ENCODE peak calls at places on chromosomes 2 and 18, in seven cellular contexts. J is mesenchymal stem cell, O is neural progenitor cell, C is NT2/D1, T is GM23248, W is fibroblast of lung, G is SK-N-SH. H is an unnamed sample. For H3K4me1, the result is how much of the 10 kb centered on the place peaks cover.

GRCh38 chr2:240707046-240707756 is 15.5 kb downstream of the AQP12A start:
- DNase-seq in J (no peak), O (no peak), C (no peak), T (no peak), W (no peak), G (no peak), H (no peak)

GRCh38 chr2:161418715-161419337 is 2.7 kb downstream of the TBR1 start:
- DNase-seq in J (peak), O (peak), C (no peak), T (peak), W (peak), G (peak), H (peak)

GRCh38 chr2:96099861-96100798 is 16.2 kb downstream of the ADRA2B start:
- DNase-seq in J (no peak), O (no peak), C (no peak), T (no peak), W (no peak), G (peak), H (peak)

GRCh38 chr18:55790296-55790695 is 202.3 kb upstream of the TCF4 start:
- DNase-seq in J (peak), O (no peak), C (no peak), T (peak), W (peak), G (no peak), H (no peak)

GRCh38 chr18:916562-916961 is 11.9 kb downstream of the ADCYAP1 start:
- DNase-seq in J (no peak), O (no peak), C (no peak), T (no peak), W (no peak), G (no peak), H (no peak)

GRCh38 chr2:174522553-174522952 is 35.7 kb upstream of the GPR155 start:
- DNase-seq in J (no peak), O (no peak), C (no peak), T (peak), W (peak), G (peak), H (no peak)

GRCh38 chr2:156331572-156332451 is 709 bp downstream of the NR4A2 start:
- DNase-seq in J (peak), O (peak), C (no peak), T (peak), W (peak), G (peak), H (peak)

GRCh38 chr18:10207682-10208081 is 246.8 kb upstream of the APCDD1 start:
- DNase-seq in J (no peak), O (no peak), C (no peak), T (no peak), W (no peak), G (no peak), H (no peak)

GRCh38 chr2:109348645-109349554 is 219.9 kb downstream of the SH3RF3 start:
- DNase-seq in J (no peak), O (no peak), C (no peak), T (no peak), W (no peak), G (no peak), H (peak)

GRCh38 chr2:199662245-199662644 is 188.7 kb downstream of the FTCDNL1 start:
- DNase-seq in J (no peak), O (peak), C (no peak), T (no peak), W (no peak), G (no peak), H (no peak)

GRCh38 chr2:225177098-225177497 is 134.8 kb upstream of the DOCK10 start:
- DNase-seq in J (peak), O (no peak), C (no peak), T (peak), W (peak), G (no peak), H (no peak)

GRCh38 chr2:102796337-102796736 is 34.5 kb downstream of the TMEM182 start:
- DNase-seq in J (no peak), O (no peak), C (no peak), T (no peak), W (no peak), G (no peak), H (no peak)

GRCh38 chr18:27473359-27473758 is 288.3 kb upstream of the CHST9 start:
- DNase-seq in J (no peak), O (no peak), C (no peak), T (no peak), W (no peak), G (no peak), H (no peak)

GRCh38 chr2:20357588-20358394 is 7.1 kb upstream of the PUM2 start:
- DNase-seq in J (no peak), O (no peak), C (no peak), T (no peak), W (no peak), G (no peak), H (no peak)

GRCh38 chr2:157751462-157752058 is 122.9 kb upstream of the ACVR1C start:
- DNase-seq in J (peak), O (peak), C (peak), T (peak), W (peak), G (no peak), H (peak)

GRCh38 chr2:54940723-54941122 is 109.5 kb downstream of the RTN4 start:
- DNase-seq in J (no peak), O (no peak), C (no peak), T (no peak), W (no peak), G (no peak), H (no peak)

GRCh38 chr2:195538937-195539336 is 118.1 kb upstream of the SLC39A10 start:
- DNase-seq in J (no peak), O (no peak), C (no peak), T (no peak), W (no peak), G (no peak), H (no peak)

GRCh38 chr2:50885948-50886347 is 146.0 kb downstream of the NRXN1 start:
- DNase-seq in J (no peak), O (no peak), C (no peak), T (no peak), W (no peak), G (no peak), H (no peak)

GRCh38 chr2:227503433-227504406 is 31.8 kb downstream of the AGFG1 start:
- DNase-seq in J (peak), O (no peak), C (no peak), T (peak), W (peak), G (no peak), H (no peak)

DNA sequence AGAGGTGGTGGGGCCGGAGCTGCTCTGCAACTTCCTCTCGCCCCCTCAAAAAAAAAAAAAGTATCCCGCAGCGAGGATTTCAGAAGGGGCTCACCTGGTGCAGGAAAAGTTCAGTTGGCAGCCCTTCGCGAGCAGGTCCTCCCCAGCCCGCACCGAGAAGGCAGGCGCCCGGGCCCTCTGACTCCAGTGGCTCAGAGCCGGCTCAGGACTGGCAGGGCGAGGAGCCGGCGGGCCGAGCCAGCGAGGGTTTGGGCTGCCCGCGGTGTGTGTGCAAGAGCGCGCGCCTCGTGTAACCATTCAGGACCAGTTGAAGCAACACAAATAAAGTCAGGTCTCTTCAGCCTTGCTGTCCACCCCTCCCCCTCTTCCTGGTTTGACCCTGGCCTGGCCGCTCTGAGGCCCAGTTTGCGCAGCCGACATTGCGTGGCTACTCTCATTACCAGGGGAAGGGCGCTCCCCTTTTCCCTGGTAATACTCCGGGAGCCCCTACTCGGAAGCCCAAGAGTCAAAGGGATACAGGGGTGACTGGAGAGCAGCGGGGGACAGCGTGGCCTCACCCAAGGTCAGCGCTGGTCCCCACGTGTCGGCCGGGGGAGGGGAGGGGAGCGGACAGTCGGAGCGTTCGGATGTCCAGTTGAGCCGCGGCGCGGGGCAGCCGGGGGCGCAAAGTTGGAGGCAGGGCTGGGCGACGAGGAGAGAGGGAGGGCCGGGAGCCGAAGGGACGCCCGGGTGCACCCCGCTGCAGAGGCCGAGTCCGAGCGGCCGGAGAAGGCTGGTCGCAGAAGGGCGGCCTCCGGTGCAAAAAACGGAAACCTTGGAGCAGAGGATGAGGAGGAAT is 12.3 kb downstream of the EN1 start:
- DNase-seq in J (no peak), O (peak), C (no peak), T (peak), W (no peak), G (no peak), H (peak)
- H3K4me3 ChIP-seq in J (no peak), O (peak), C (peak), T (peak), W (peak), G (peak), H (peak)

DNA sequence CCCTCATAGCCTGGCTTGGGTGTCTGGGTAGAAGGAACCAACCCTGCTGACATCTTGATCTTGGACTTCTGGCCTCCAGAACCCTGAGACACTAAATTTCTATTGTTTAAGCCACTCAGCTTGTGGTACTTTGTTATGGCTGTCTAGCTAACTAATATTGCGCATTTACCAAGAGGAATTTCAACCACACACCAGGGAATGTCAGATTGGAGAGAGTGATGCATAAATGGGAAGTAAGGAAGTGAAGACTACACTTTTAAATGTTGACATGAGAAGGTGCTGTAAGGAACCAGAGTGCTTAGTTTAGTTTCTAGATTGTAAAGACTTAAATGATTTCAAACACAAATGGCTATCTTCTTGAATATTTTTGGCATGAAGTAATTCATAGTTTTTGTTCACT is 98.9 kb upstream of the ITGB6 start:
- DNase-seq in J (no peak), O (no peak), C (no peak), T (peak), W (peak), G (no peak), H (no peak)
- H3K4me1 ChIP-seq in J (under half), O (under half), C (under half), T (half or more), W (under half), G (under half), H (under half)

GRCh38 chr2:2102870-2103269 is 228.2 kb downstream of the MYT1L start:
- DNase-seq in J (no peak), O (no peak), C (no peak), T (no peak), W (no peak), G (no peak), H (no peak)
- H3K9ac ChIP-seq in J (no peak), O (no peak), C (no peak), T (no peak), W (no peak), G (no peak), H (no peak)

GRCh38 chr2:73292906-73293533 is 328 bp downstream of the EGR4 start:
- DNase-seq in J (no peak), O (peak), C (no peak), T (no peak), W (no peak), G (peak), H (peak)
- H3K4me3 ChIP-seq in J (peak), O (peak), C (peak), T (peak), W (peak), G (peak), H (peak)

DNA sequence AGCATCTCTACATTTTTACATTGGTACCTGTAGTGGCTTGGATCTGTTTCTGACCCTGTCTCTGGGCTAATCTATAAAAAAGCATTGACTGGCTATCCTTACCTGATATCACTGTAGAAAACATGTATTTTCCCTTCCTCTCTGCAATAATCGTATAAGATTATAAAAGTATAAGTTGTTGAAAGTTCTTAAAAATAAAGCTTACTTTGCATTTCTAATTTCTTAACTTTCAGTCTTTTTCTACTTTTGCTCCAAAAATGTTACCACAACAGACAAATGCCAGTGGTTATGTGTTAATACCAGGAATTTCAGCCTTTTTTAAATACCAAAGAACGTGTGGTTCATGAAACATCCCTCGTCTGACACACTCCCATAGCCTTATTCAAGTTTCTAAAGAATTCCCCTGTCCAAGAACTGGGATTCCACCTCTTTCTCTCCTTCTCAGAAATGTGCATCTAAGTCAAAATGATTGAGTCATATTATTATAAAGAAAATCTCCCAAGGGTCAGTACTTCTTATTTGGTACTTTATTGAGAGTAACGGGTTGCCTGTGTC is 28.5 kb upstream of the ACKR3 start:
- DNase-seq in J (no peak), O (no peak), C (no peak), T (peak), W (peak), G (no peak), H (no peak)
- H3K4me1 ChIP-seq in J (under half), O (under half), C (under half), T (under half), W (under half), G (under half), H (under half)

DNA sequence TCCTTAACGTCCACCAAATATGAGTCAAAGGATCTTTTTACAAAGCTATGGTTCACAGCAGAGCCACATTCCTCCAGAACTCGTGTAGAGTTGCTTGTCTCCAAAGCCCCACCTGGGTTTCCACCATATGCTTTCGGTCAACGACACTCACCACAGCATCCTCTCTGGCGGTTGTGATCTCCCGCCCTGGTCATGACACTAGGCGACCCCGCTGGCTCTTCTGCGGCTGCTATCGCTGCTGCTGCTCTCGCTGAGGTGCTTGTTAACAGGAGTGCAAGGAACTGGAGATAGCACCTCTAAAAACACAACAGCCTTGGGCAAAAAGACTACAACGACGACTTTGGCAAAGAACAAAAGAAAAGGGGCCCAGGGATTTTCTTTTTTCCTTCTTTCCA is 322 bp downstream of the SLC40A1 start:
- DNase-seq in J (no peak), O (peak), C (peak), T (no peak), W (peak), G (peak), H (peak)
- H3K9ac ChIP-seq in J (peak), O (no peak), C (peak), T (no peak), W (no peak), G (peak), H (peak)